ENCODE peak calls at places on chromosomes 13 and 19, in ten cellular contexts. One of them, this sample, is unnamed.

GRCh38 chr13:107790360-107790759 is 425.0 kb downstream of the LIG4 start:
- DNase-seq in K562: no peak
- DNase-seq in tibial nerve: no peak
- DNase-seq in hepatic stellate cell: no peak
- DNase-seq in right atrium auricular region: no peak
- DNase-seq in stimulated activated CD4-positive, alpha-beta T cell treated with anti-CD3 and anti-CD28 coated beads, Interleukin-2, amount 100 ng/mL, for 48 hours: no peak
- DNase-seq in HuH-7.5: no peak
- DNase-seq in nephron progenitor cell: no peak
- DNase-seq in heart right ventricle: no peak
- DNase-seq in lower leg skin: no peak
- DNase-seq in this sample: no peak

GRCh38 chr13:93539914-93540313 is 313.3 kb downstream of the GPC6 start:
- DNase-seq in hepatic stellate cell: no peak
- DNase-seq in right atrium auricular region: no peak
- DNase-seq in HuH-7.5: peak; percentile 2
- DNase-seq in stimulated activated CD4-positive, alpha-beta T cell treated with anti-CD3 and anti-CD28 coated beads, Interleukin-2, amount 100 ng/mL, for 48 hours: no peak
- DNase-seq in nephron progenitor cell: no peak
- DNase-seq in lower leg skin: no peak
- DNase-seq in tibial nerve: no peak
- DNase-seq in heart right ventricle: no peak
- DNase-seq in K562: no peak
- DNase-seq in this sample: no peak

GRCh38 chr19:3210347-3211017 is 14.0 kb upstream of the CELF5 start:
- DNase-seq in hepatic stellate cell: peak; percentile 78
- DNase-seq in tibial nerve: no peak
- DNase-seq in stimulated activated CD4-positive, alpha-beta T cell treated with anti-CD3 and anti-CD28 coated beads, Interleukin-2, amount 100 ng/mL, for 48 hours: peak; percentile 77
- DNase-seq in lower leg skin: no peak
- DNase-seq in heart right ventricle: no peak
- DNase-seq in right atrium auricular region: no peak
- DNase-seq in nephron progenitor cell: peak; percentile 73
- DNase-seq in K562: peak; percentile 68
- DNase-seq in HuH-7.5: peak; percentile 96
- DNase-seq in this sample: peak; percentile 50

GRCh38 chr19:56864443-56865125 is 24.1 kb upstream of the PEG3 start:
- DNase-seq in heart right ventricle: no peak
- DNase-seq in tibial nerve: no peak
- DNase-seq in lower leg skin: no peak
- DNase-seq in hepatic stellate cell: no peak
- DNase-seq in K562: no peak
- DNase-seq in right atrium auricular region: no peak
- DNase-seq in nephron progenitor cell: no peak
- DNase-seq in stimulated activated CD4-positive, alpha-beta T cell treated with anti-CD3 and anti-CD28 coated beads, Interleukin-2, amount 100 ng/mL, for 48 hours: no peak
- DNase-seq in HuH-7.5: no peak
- DNase-seq in this sample: no peak

GRCh38 chr19:11092181-11092538 is 2.9 kb downstream of the LDLR start:
- DNase-seq in K562: no peak
- DNase-seq in heart right ventricle: no peak
- DNase-seq in tibial nerve: no peak
- DNase-seq in HuH-7.5: peak; percentile 65
- DNase-seq in lower leg skin: no peak
- DNase-seq in right atrium auricular region: no peak
- DNase-seq in nephron progenitor cell: no peak
- DNase-seq in hepatic stellate cell: peak; percentile 77
- DNase-seq in stimulated activated CD4-positive, alpha-beta T cell treated with anti-CD3 and anti-CD28 coated beads, Interleukin-2, amount 100 ng/mL, for 48 hours: no peak
- DNase-seq in this sample: peak; percentile 74

GRCh38 chr13:29978211-29978610 is 127.8 kb upstream of the UBL3 start:
- DNase-seq in tibial nerve: no peak
- DNase-seq in right atrium auricular region: no peak
- DNase-seq in K562: no peak
- DNase-seq in heart right ventricle: no peak
- DNase-seq in stimulated activated CD4-positive, alpha-beta T cell treated with anti-CD3 and anti-CD28 coated beads, Interleukin-2, amount 100 ng/mL, for 48 hours: no peak
- DNase-seq in HuH-7.5: no peak
- DNase-seq in nephron progenitor cell: no peak
- DNase-seq in lower leg skin: no peak
- DNase-seq in hepatic stellate cell: no peak
- DNase-seq in this sample: no peak

GRCh38 chr13:36612242-36612641 is 61.6 kb upstream of the SERTM1 start:
- DNase-seq in K562: no peak
- DNase-seq in hepatic stellate cell: no peak
- DNase-seq in nephron progenitor cell: no peak
- DNase-seq in stimulated activated CD4-positive, alpha-beta T cell treated with anti-CD3 and anti-CD28 coated beads, Interleukin-2, amount 100 ng/mL, for 48 hours: no peak
- DNase-seq in HuH-7.5: no peak
- DNase-seq in right atrium auricular region: no peak
- DNase-seq in tibial nerve: no peak
- DNase-seq in heart right ventricle: no peak
- DNase-seq in lower leg skin: no peak
- DNase-seq in this sample: no peak

GRCh38 chr13:110340812-110341444 is 33.8 kb downstream of the COL4A2 start:
- DNase-seq in heart right ventricle: peak; percentile 91
- DNase-seq in lower leg skin: peak; percentile 94
- DNase-seq in nephron progenitor cell: peak; percentile 51
- DNase-seq in K562: no peak
- DNase-seq in tibial nerve: peak; percentile 34
- DNase-seq in hepatic stellate cell: peak; percentile 83
- DNase-seq in right atrium auricular region: peak; percentile 98
- DNase-seq in HuH-7.5: no peak
- DNase-seq in stimulated activated CD4-positive, alpha-beta T cell treated with anti-CD3 and anti-CD28 coated beads, Interleukin-2, amount 100 ng/mL, for 48 hours: peak; percentile 20
- DNase-seq in this sample: no peak

GRCh38 chr19:41546386-41546789 is 29.6 kb upstream of the CEACAM21 start:
- DNase-seq in heart right ventricle: peak; percentile 38
- DNase-seq in K562: no peak
- DNase-seq in stimulated activated CD4-positive, alpha-beta T cell treated with anti-CD3 and anti-CD28 coated beads, Interleukin-2, amount 100 ng/mL, for 48 hours: no peak
- DNase-seq in hepatic stellate cell: no peak
- DNase-seq in tibial nerve: no peak
- DNase-seq in lower leg skin: no peak
- DNase-seq in HuH-7.5: no peak
- DNase-seq in nephron progenitor cell: no peak
- DNase-seq in right atrium auricular region: no peak
- DNase-seq in this sample: no peak

GRCh38 chr19:38210458-38210987 is 13.5 kb downstream of the DPF1 start:
- DNase-seq in right atrium auricular region: no peak
- DNase-seq in hepatic stellate cell: peak; percentile 46
- DNase-seq in stimulated activated CD4-positive, alpha-beta T cell treated with anti-CD3 and anti-CD28 coated beads, Interleukin-2, amount 100 ng/mL, for 48 hours: no peak
- DNase-seq in K562: peak; percentile 67
- DNase-seq in tibial nerve: peak; percentile 19
- DNase-seq in nephron progenitor cell: peak; percentile 88
- DNase-seq in HuH-7.5: no peak
- DNase-seq in lower leg skin: no peak
- DNase-seq in heart right ventricle: peak; percentile 62
- DNase-seq in this sample: no peak

GRCh38 chr13:19070398-19070735 is 111.3 kb downstream of the TUBA3C start:
- DNase-seq in K562: no peak
- DNase-seq in nephron progenitor cell: no peak
- DNase-seq in stimulated activated CD4-positive, alpha-beta T cell treated with anti-CD3 and anti-CD28 coated beads, Interleukin-2, amount 100 ng/mL, for 48 hours: no peak
- DNase-seq in hepatic stellate cell: no peak
- DNase-seq in HuH-7.5: no peak
- DNase-seq in lower leg skin: no peak
- DNase-seq in heart right ventricle: no peak
- DNase-seq in tibial nerve: no peak
- DNase-seq in right atrium auricular region: peak; percentile 18
- DNase-seq in this sample: no peak

GRCh38 chr13:56932104-56932503 is 208.6 kb upstream of the PRR20A start:
- DNase-seq in hepatic stellate cell: no peak
- DNase-seq in lower leg skin: no peak
- DNase-seq in tibial nerve: no peak
- DNase-seq in nephron progenitor cell: no peak
- DNase-seq in K562: no peak
- DNase-seq in heart right ventricle: no peak
- DNase-seq in stimulated activated CD4-positive, alpha-beta T cell treated with anti-CD3 and anti-CD28 coated beads, Interleukin-2, amount 100 ng/mL, for 48 hours: no peak
- DNase-seq in right atrium auricular region: no peak
- DNase-seq in HuH-7.5: no peak
- DNase-seq in this sample: no peak

GRCh38 chr19:49567722-49568454 is 12.5 kb downstream of the NOSIP start:
- DNase-seq in tibial nerve: no peak
- DNase-seq in heart right ventricle: no peak
- DNase-seq in K562: peak; percentile 50
- DNase-seq in hepatic stellate cell: no peak
- DNase-seq in right atrium auricular region: no peak
- DNase-seq in lower leg skin: no peak
- DNase-seq in stimulated activated CD4-positive, alpha-beta T cell treated with anti-CD3 and anti-CD28 coated beads, Interleukin-2, amount 100 ng/mL, for 48 hours: no peak
- DNase-seq in nephron progenitor cell: no peak
- DNase-seq in HuH-7.5: no peak
- DNase-seq in this sample: peak; percentile 67

GRCh38 chr19:42132851-42133528 is 744 bp upstream of the POU2F2 start:
- DNase-seq in nephron progenitor cell: peak; percentile 87
- DNase-seq in lower leg skin: peak; percentile 92
- DNase-seq in tibial nerve: peak; percentile 35
- DNase-seq in HuH-7.5: peak; percentile 85
- DNase-seq in hepatic stellate cell: peak; percentile 79
- DNase-seq in stimulated activated CD4-positive, alpha-beta T cell treated with anti-CD3 and anti-CD28 coated beads, Interleukin-2, amount 100 ng/mL, for 48 hours: peak; percentile 85
- DNase-seq in K562: peak; percentile 97
- DNase-seq in right atrium auricular region: no peak
- DNase-seq in heart right ventricle: peak; percentile 32
- DNase-seq in this sample: peak; percentile 80

GRCh38 chr19:50415661-50416033 is 3.1 kb upstream of the SPIB start:
- DNase-seq in hepatic stellate cell: no peak
- DNase-seq in nephron progenitor cell: no peak
- DNase-seq in stimulated activated CD4-positive, alpha-beta T cell treated with anti-CD3 and anti-CD28 coated beads, Interleukin-2, amount 100 ng/mL, for 48 hours: no peak
- DNase-seq in lower leg skin: no peak
- DNase-seq in right atrium auricular region: no peak
- DNase-seq in K562: peak; percentile 85
- DNase-seq in tibial nerve: no peak
- DNase-seq in HuH-7.5: no peak
- DNase-seq in heart right ventricle: no peak
- DNase-seq in this sample: no peak

GRCh38 chr13:79671420-79671819 is 190.5 kb downstream of the NDFIP2 start:
- DNase-seq in lower leg skin: no peak
- DNase-seq in stimulated activated CD4-positive, alpha-beta T cell treated with anti-CD3 and anti-CD28 coated beads, Interleukin-2, amount 100 ng/mL, for 48 hours: no peak
- DNase-seq in nephron progenitor cell: no peak
- DNase-seq in K562: no peak
- DNase-seq in right atrium auricular region: no peak
- DNase-seq in heart right ventricle: no peak
- DNase-seq in HuH-7.5: no peak
- DNase-seq in tibial nerve: no peak
- DNase-seq in hepatic stellate cell: no peak
- DNase-seq in this sample: no peak

GRCh38 chr19:29663861-29664752 is 1.2 kb upstream of the PLEKHF1 start:
- DNase-seq in tibial nerve: no peak
- DNase-seq in heart right ventricle: no peak
- DNase-seq in nephron progenitor cell: no peak
- DNase-seq in HuH-7.5: no peak
- DNase-seq in lower leg skin: peak; percentile 86
- DNase-seq in right atrium auricular region: no peak
- DNase-seq in stimulated activated CD4-positive, alpha-beta T cell treated with anti-CD3 and anti-CD28 coated beads, Interleukin-2, amount 100 ng/mL, for 48 hours: no peak
- DNase-seq in hepatic stellate cell: no peak
- DNase-seq in K562: no peak
- DNase-seq in this sample: peak; percentile 21

GRCh38 chr19:12789904-12790619 is 1.2 kb upstream of the JUNB start:
- DNase-seq in heart right ventricle: peak; percentile 97
- DNase-seq in K562: peak; percentile 88
- DNase-seq in stimulated activated CD4-positive, alpha-beta T cell treated with anti-CD3 and anti-CD28 coated beads, Interleukin-2, amount 100 ng/mL, for 48 hours: peak; percentile 91
- DNase-seq in tibial nerve: peak; percentile 93
- DNase-seq in right atrium auricular region: peak; percentile 97
- DNase-seq in nephron progenitor cell: peak; percentile 97
- DNase-seq in lower leg skin: peak; percentile 99
- DNase-seq in hepatic stellate cell: peak; percentile 96
- DNase-seq in HuH-7.5: peak; percentile 96
- DNase-seq in this sample: peak; percentile 98

GRCh38 chr19:39275578-39275977 is 7.4 kb downstream of the IFNL2 start:
- DNase-seq in K562: no peak
- DNase-seq in tibial nerve: no peak
- DNase-seq in right atrium auricular region: no peak
- DNase-seq in heart right ventricle: no peak
- DNase-seq in HuH-7.5: no peak
- DNase-seq in nephron progenitor cell: no peak
- DNase-seq in hepatic stellate cell: no peak
- DNase-seq in stimulated activated CD4-positive, alpha-beta T cell treated with anti-CD3 and anti-CD28 coated beads, Interleukin-2, amount 100 ng/mL, for 48 hours: no peak
- DNase-seq in lower leg skin: no peak
- DNase-seq in this sample: no peak

GRCh38 chr19:23075031-23075733 is 41.6 kb upstream of the ZNF730 start:
- DNase-seq in nephron progenitor cell: peak; percentile 79
- DNase-seq in hepatic stellate cell: no peak
- DNase-seq in tibial nerve: no peak
- DNase-seq in heart right ventricle: peak; percentile 55
- DNase-seq in stimulated activated CD4-positive, alpha-beta T cell treated with anti-CD3 and anti-CD28 coated beads, Interleukin-2, amount 100 ng/mL, for 48 hours: no peak
- DNase-seq in K562: peak; percentile 20
- DNase-seq in HuH-7.5: peak; percentile 43
- DNase-seq in lower leg skin: peak; percentile 85
- DNase-seq in right atrium auricular region: peak; percentile 64
- DNase-seq in this sample: peak; percentile 65

GRCh38 chr19:29593869-29594268 is 12.2 kb upstream of the POP4 start:
- DNase-seq in K562: no peak
- DNase-seq in nephron progenitor cell: no peak
- DNase-seq in heart right ventricle: no peak
- DNase-seq in HuH-7.5: no peak
- DNase-seq in right atrium auricular region: no peak
- DNase-seq in lower leg skin: no peak
- DNase-seq in tibial nerve: no peak
- DNase-seq in hepatic stellate cell: no peak
- DNase-seq in stimulated activated CD4-positive, alpha-beta T cell treated with anti-CD3 and anti-CD28 coated beads, Interleukin-2, amount 100 ng/mL, for 48 hours: no peak
- DNase-seq in this sample: no peak

GRCh38 chr19:5968431-5969373 is 9.2 kb downstream of the RANBP3 start:
- DNase-seq in tibial nerve: no peak
- DNase-seq in K562: no peak
- DNase-seq in hepatic stellate cell: no peak
- DNase-seq in lower leg skin: no peak
- DNase-seq in stimulated activated CD4-positive, alpha-beta T cell treated with anti-CD3 and anti-CD28 coated beads, Interleukin-2, amount 100 ng/mL, for 48 hours: no peak
- DNase-seq in HuH-7.5: no peak
- DNase-seq in heart right ventricle: no peak
- DNase-seq in nephron progenitor cell: no peak
- DNase-seq in right atrium auricular region: no peak
- DNase-seq in this sample: no peak

GRCh38 chr19:2812414-2813234 is 7.0 kb upstream of the ZNF554 start:
- DNase-seq in lower leg skin: no peak
- DNase-seq in tibial nerve: no peak
- DNase-seq in heart right ventricle: no peak
- DNase-seq in HuH-7.5: no peak
- DNase-seq in K562: no peak
- DNase-seq in stimulated activated CD4-positive, alpha-beta T cell treated with anti-CD3 and anti-CD28 coated beads, Interleukin-2, amount 100 ng/mL, for 48 hours: no peak
- DNase-seq in right atrium auricular region: no peak
- DNase-seq in hepatic stellate cell: no peak
- DNase-seq in nephron progenitor cell: no peak
- DNase-seq in this sample: no peak

GRCh38 chr13:111371211-111371610 is 50.8 kb downstream of the TEX29 start:
- DNase-seq in lower leg skin: no peak
- DNase-seq in nephron progenitor cell: no peak
- DNase-seq in HuH-7.5: no peak
- DNase-seq in tibial nerve: no peak
- DNase-seq in right atrium auricular region: no peak
- DNase-seq in heart right ventricle: no peak
- DNase-seq in stimulated activated CD4-positive, alpha-beta T cell treated with anti-CD3 and anti-CD28 coated beads, Interleukin-2, amount 100 ng/mL, for 48 hours: no peak
- DNase-seq in K562: no peak
- DNase-seq in hepatic stellate cell: no peak
- DNase-seq in this sample: peak; percentile 58

GRCh38 chr13:112814905-112815585 is 125.2 kb downstream of the ATP11A start:
- DNase-seq in stimulated activated CD4-positive, alpha-beta T cell treated with anti-CD3 and anti-CD28 coated beads, Interleukin-2, amount 100 ng/mL, for 48 hours: no peak
- DNase-seq in heart right ventricle: no peak
- DNase-seq in lower leg skin: peak; percentile 71
- DNase-seq in right atrium auricular region: peak; percentile 59
- DNase-seq in K562: no peak
- DNase-seq in hepatic stellate cell: peak; percentile 66
- DNase-seq in HuH-7.5: no peak
- DNase-seq in nephron progenitor cell: no peak
- DNase-seq in tibial nerve: no peak
- DNase-seq in this sample: peak; percentile 16

GRCh38 chr19:8085606-8086464 is 33.3 kb downstream of the CCL25 start:
- DNase-seq in tibial nerve: no peak
- DNase-seq in stimulated activated CD4-positive, alpha-beta T cell treated with anti-CD3 and anti-CD28 coated beads, Interleukin-2, amount 100 ng/mL, for 48 hours: no peak
- DNase-seq in K562: peak; percentile 91
- DNase-seq in heart right ventricle: no peak
- DNase-seq in lower leg skin: no peak
- DNase-seq in right atrium auricular region: no peak
- DNase-seq in hepatic stellate cell: no peak
- DNase-seq in HuH-7.5: peak; percentile 92
- DNase-seq in nephron progenitor cell: peak; percentile 31
- DNase-seq in this sample: no peak

GRCh38 chr13:100789481-100789880 is 114.9 kb upstream of the TMTC4 start:
- DNase-seq in nephron progenitor cell: no peak
- DNase-seq in heart right ventricle: no peak
- DNase-seq in hepatic stellate cell: no peak
- DNase-seq in tibial nerve: no peak
- DNase-seq in lower leg skin: no peak
- DNase-seq in K562: no peak
- DNase-seq in right atrium auricular region: no peak
- DNase-seq in HuH-7.5: no peak
- DNase-seq in stimulated activated CD4-positive, alpha-beta T cell treated with anti-CD3 and anti-CD28 coated beads, Interleukin-2, amount 100 ng/mL, for 48 hours: no peak
- DNase-seq in this sample: no peak

GRCh38 chr13:77168232-77168631 is 141.3 kb upstream of the FBXL3 start:
- DNase-seq in nephron progenitor cell: no peak
- DNase-seq in lower leg skin: no peak
- DNase-seq in stimulated activated CD4-positive, alpha-beta T cell treated with anti-CD3 and anti-CD28 coated beads, Interleukin-2, amount 100 ng/mL, for 48 hours: no peak
- DNase-seq in tibial nerve: no peak
- DNase-seq in heart right ventricle: no peak
- DNase-seq in HuH-7.5: no peak
- DNase-seq in right atrium auricular region: no peak
- DNase-seq in hepatic stellate cell: no peak
- DNase-seq in K562: no peak
- DNase-seq in this sample: no peak